ENCODE peak calls at places on chromosomes 16 and 17, in seven cellular contexts. One of them, this sample, is unnamed.

GRCh38 chr16:61998460-61998859 is 37.8 kb downstream of the CDH8 start:
- DNase-seq in pancreas: no peak
- DNase-seq in AG04449: no peak
- DNase-seq in tibial nerve: no peak
- DNase-seq in Calu3: no peak
- DNase-seq in tibial artery: no peak
- DNase-seq in neural crest cell: no peak
- DNase-seq in this sample: no peak

GRCh38 chr17:46733837-46734516 is 84.5 kb downstream of the WNT3 start:
- DNase-seq in AG04449: no peak
- DNase-seq in pancreas: no peak
- DNase-seq in tibial nerve: no peak
- DNase-seq in neural crest cell: no peak
- DNase-seq in tibial artery: no peak
- DNase-seq in Calu3: no peak
- DNase-seq in this sample: no peak

GRCh38 chr16:29820271-29820701 is at the start of gene MVP:
- DNase-seq in Calu3: peak
- DNase-seq in AG04449: no peak
- DNase-seq in tibial artery: peak
- DNase-seq in tibial nerve: peak
- DNase-seq in neural crest cell: no peak
- DNase-seq in pancreas: peak
- DNase-seq in this sample: peak

GRCh38 chr16:29784901-29785500 is 5.5 kb upstream of the KIF22 start:
- DNase-seq in neural crest cell: peak
- DNase-seq in pancreas: peak
- DNase-seq in tibial artery: peak
- DNase-seq in Calu3: peak
- DNase-seq in AG04449: no peak
- DNase-seq in tibial nerve: no peak
- DNase-seq in this sample: no peak

GRCh38 chr16:89122322-89122831 is 28.7 kb downstream of the ACSF3 start:
- DNase-seq in tibial artery: no peak
- DNase-seq in AG04449: no peak
- DNase-seq in tibial nerve: no peak
- DNase-seq in pancreas: no peak
- DNase-seq in neural crest cell: no peak
- DNase-seq in Calu3: no peak
- DNase-seq in this sample: no peak

GRCh38 chr16:17116595-17117322 is 354.0 kb downstream of the XYLT1 start:
- DNase-seq in pancreas: no peak
- DNase-seq in Calu3: no peak
- DNase-seq in tibial artery: no peak
- DNase-seq in tibial nerve: no peak
- DNase-seq in AG04449: no peak
- DNase-seq in neural crest cell: no peak
- DNase-seq in this sample: no peak

GRCh38 chr17:77285594-77286390 is 145.0 kb downstream of the SEC14L1 start:
- DNase-seq in pancreas: peak
- DNase-seq in AG04449: peak
- DNase-seq in tibial nerve: no peak
- DNase-seq in tibial artery: peak
- DNase-seq in neural crest cell: no peak
- DNase-seq in Calu3: peak
- DNase-seq in this sample: no peak

GRCh38 chr17:78390241-78391050 is 12.0 kb downstream of the PGS1 start:
- DNase-seq in tibial nerve: no peak
- DNase-seq in tibial artery: no peak
- DNase-seq in neural crest cell: no peak
- DNase-seq in AG04449: peak
- DNase-seq in pancreas: no peak
- DNase-seq in Calu3: no peak
- DNase-seq in this sample: no peak

GRCh38 chr17:21680366-21680765 is 12.0 kb upstream of the KCNJ18 start:
- DNase-seq in pancreas: no peak
- DNase-seq in neural crest cell: no peak
- DNase-seq in Calu3: no peak
- DNase-seq in tibial artery: peak
- DNase-seq in tibial nerve: no peak
- DNase-seq in AG04449: no peak
- DNase-seq in this sample: no peak

DNA sequence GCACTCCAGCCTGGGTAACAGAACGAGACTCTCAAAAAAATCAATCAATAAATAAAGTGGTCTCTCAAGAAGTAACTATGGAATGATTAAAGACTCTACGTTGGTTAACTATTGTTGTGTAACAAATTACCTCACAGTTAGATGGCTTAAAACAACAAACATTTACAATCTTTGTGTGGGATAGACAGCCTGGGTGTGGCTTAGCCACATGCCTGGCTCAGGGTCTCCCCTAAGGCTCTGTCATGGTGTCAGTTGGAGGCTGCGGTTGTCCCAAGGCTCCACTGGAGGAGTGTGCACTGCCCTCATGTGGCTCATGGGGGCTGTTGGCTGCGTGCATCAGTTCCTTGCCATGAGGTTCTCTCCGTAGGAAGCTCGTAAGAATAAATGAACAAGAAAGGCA is 294.5 kb downstream of the SNX29 start:
- DNase-seq in tibial artery: no peak
- DNase-seq in tibial nerve: no peak
- DNase-seq in AG04449: no peak
- DNase-seq in pancreas: peak
- DNase-seq in Calu3: peak
- DNase-seq in neural crest cell: peak
- DNase-seq in this sample: no peak
- TF ChIP-seq CTCF in tibial artery: no peak
- TF ChIP-seq CTCF in tibial nerve: no peak
- TF ChIP-seq CTCF in AG04449: peak
- TF ChIP-seq CTCF in pancreas: no peak
- TF ChIP-seq CTCF in Calu3: no peak
- TF ChIP-seq CTCF in neural crest cell: peak
- TF ChIP-seq CTCF in this sample: no peak

GRCh38 chr16:23015580-23015979 is 133.7 kb downstream of the USP31 start:
- DNase-seq in AG04449: no peak
- DNase-seq in neural crest cell: no peak
- DNase-seq in Calu3: no peak
- DNase-seq in tibial nerve: no peak
- DNase-seq in pancreas: no peak
- DNase-seq in tibial artery: no peak
- DNase-seq in this sample: no peak

GRCh38 chr16:23009075-23009474 is 140.2 kb downstream of the USP31 start:
- DNase-seq in tibial artery: no peak
- DNase-seq in neural crest cell: no peak
- DNase-seq in tibial nerve: no peak
- DNase-seq in Calu3: no peak
- DNase-seq in AG04449: no peak
- DNase-seq in pancreas: no peak
- DNase-seq in this sample: no peak

GRCh38 chr16:23016372-23016771 is 132.9 kb downstream of the USP31 start:
- DNase-seq in tibial artery: no peak
- DNase-seq in pancreas: peak
- DNase-seq in tibial nerve: no peak
- DNase-seq in neural crest cell: no peak
- DNase-seq in AG04449: no peak
- DNase-seq in Calu3: peak
- DNase-seq in this sample: no peak

GRCh38 chr16:23014592-23014991 is 134.7 kb downstream of the USP31 start:
- DNase-seq in Calu3: peak
- DNase-seq in neural crest cell: no peak
- DNase-seq in pancreas: no peak
- DNase-seq in tibial artery: no peak
- DNase-seq in AG04449: no peak
- DNase-seq in tibial nerve: no peak
- DNase-seq in this sample: no peak

GRCh38 chr16:23013484-23013883 is 135.8 kb downstream of the USP31 start:
- DNase-seq in tibial nerve: no peak
- DNase-seq in neural crest cell: no peak
- DNase-seq in tibial artery: no peak
- DNase-seq in AG04449: no peak
- DNase-seq in Calu3: peak
- DNase-seq in pancreas: no peak
- DNase-seq in this sample: no peak
- TF ChIP-seq CTCF in tibial nerve: no peak
- TF ChIP-seq CTCF in neural crest cell: peak
- TF ChIP-seq CTCF in tibial artery: no peak
- TF ChIP-seq CTCF in AG04449: no peak
- TF ChIP-seq CTCF in Calu3: no peak
- TF ChIP-seq CTCF in pancreas: no peak
- TF ChIP-seq CTCF in this sample: no peak

GRCh38 chr16:1538804-1539520 is 5.5 kb downstream of the TMEM204 start:
- DNase-seq in neural crest cell: no peak
- DNase-seq in pancreas: no peak
- DNase-seq in tibial artery: no peak
- DNase-seq in tibial nerve: no peak
- DNase-seq in Calu3: no peak
- DNase-seq in AG04449: no peak
- DNase-seq in this sample: no peak
- TF ChIP-seq CTCF in neural crest cell: no peak
- TF ChIP-seq CTCF in pancreas: no peak
- TF ChIP-seq CTCF in tibial artery: no peak
- TF ChIP-seq CTCF in tibial nerve: no peak
- TF ChIP-seq CTCF in Calu3: no peak
- TF ChIP-seq CTCF in AG04449: no peak
- TF ChIP-seq CTCF in this sample: no peak

GRCh38 chr16:75286996-75287395 is 35.6 kb upstream of the BCAR1 start:
- DNase-seq in neural crest cell: no peak
- DNase-seq in pancreas: no peak
- DNase-seq in tibial nerve: no peak
- DNase-seq in tibial artery: no peak
- DNase-seq in AG04449: no peak
- DNase-seq in Calu3: no peak
- DNase-seq in this sample: no peak

GRCh38 chr16:75289189-75289588 is 37.8 kb upstream of the BCAR1 start:
- DNase-seq in AG04449: no peak
- DNase-seq in pancreas: no peak
- DNase-seq in Calu3: no peak
- DNase-seq in tibial nerve: no peak
- DNase-seq in tibial artery: no peak
- DNase-seq in neural crest cell: no peak
- DNase-seq in this sample: no peak

GRCh38 chr16:75287708-75288107 is 36.3 kb upstream of the BCAR1 start:
- DNase-seq in neural crest cell: no peak
- DNase-seq in pancreas: no peak
- DNase-seq in tibial nerve: no peak
- DNase-seq in AG04449: no peak
- DNase-seq in Calu3: no peak
- DNase-seq in tibial artery: no peak
- DNase-seq in this sample: no peak

GRCh38 chr16:75288181-75288580 is 36.8 kb upstream of the BCAR1 start:
- DNase-seq in AG04449: no peak
- DNase-seq in Calu3: no peak
- DNase-seq in pancreas: no peak
- DNase-seq in tibial artery: no peak
- DNase-seq in neural crest cell: no peak
- DNase-seq in tibial nerve: no peak
- DNase-seq in this sample: no peak

GRCh38 chr16:75288596-75289120 is 37.2 kb upstream of the BCAR1 start:
- DNase-seq in Calu3: no peak
- DNase-seq in pancreas: no peak
- DNase-seq in neural crest cell: no peak
- DNase-seq in tibial artery: no peak
- DNase-seq in tibial nerve: no peak
- DNase-seq in AG04449: no peak
- DNase-seq in this sample: no peak
- TF ChIP-seq CTCF in Calu3: no peak
- TF ChIP-seq CTCF in pancreas: no peak
- TF ChIP-seq CTCF in neural crest cell: no peak
- TF ChIP-seq CTCF in tibial artery: no peak
- TF ChIP-seq CTCF in tibial nerve: no peak
- TF ChIP-seq CTCF in AG04449: no peak
- TF ChIP-seq CTCF in this sample: no peak

DNA sequence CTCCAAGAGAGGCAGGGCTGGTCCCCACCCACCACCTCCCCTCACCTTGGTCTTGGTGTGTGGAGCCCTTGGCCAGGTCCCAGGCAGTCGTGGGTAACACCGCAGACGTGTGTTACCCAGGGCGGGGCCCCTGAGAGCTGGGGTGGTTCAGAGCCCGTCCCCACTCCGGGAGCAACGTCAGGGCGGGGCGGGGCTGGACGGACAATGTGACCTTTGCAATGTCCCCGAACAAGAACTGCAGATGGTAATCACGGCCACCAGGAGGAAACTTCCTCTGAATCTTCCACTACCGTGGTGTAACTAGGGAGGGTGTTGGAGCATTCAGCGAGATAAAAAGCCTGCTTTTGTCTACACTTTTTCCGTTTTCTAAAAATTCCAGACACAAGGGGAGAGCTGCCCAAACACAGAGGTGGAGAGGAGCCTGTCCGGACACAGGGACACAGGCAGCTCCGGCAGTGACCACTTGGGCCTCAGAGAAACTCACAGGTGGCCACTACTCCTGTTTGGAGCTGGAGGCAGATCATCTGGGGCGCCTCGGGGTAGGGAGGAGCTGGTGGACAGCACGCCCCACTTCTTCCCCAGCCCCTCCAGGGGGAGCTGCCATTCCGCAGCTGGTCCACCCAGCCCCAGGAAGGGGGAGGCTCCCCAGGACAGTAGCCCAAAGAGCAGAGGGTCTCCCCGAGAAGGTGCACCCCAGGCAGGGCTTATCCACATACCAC is 14.2 kb upstream of the SLC38A10 start:
- DNase-seq in pancreas: peak
- DNase-seq in neural crest cell: peak
- DNase-seq in AG04449: no peak
- DNase-seq in Calu3: peak
- DNase-seq in tibial nerve: peak
- DNase-seq in tibial artery: peak
- DNase-seq in this sample: no peak
- TF ChIP-seq CTCF in pancreas: peak
- TF ChIP-seq CTCF in neural crest cell: peak
- TF ChIP-seq CTCF in AG04449: peak
- TF ChIP-seq CTCF in Calu3: peak
- TF ChIP-seq CTCF in tibial nerve: peak
- TF ChIP-seq CTCF in tibial artery: peak
- TF ChIP-seq CTCF in this sample: peak

DNA sequence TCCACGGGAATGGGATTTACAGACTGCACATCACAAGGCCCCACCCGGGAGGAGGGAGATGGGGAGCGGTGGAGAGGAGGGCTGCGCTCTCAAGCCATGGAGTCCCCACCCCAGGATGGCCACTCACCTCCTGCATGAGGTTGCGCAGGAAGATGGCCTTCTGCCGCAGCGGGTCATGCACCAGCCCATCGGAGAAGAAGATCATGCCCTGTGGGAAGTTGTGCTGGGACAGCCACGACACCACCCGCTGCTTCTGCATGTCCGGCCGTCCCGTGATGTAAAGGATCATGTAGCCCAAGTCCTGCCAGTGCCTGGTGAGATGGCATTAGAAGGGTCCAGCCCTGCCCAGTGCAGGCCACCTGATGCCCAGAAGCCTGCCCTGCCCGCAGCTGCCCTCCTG is 17.0 kb downstream of the PIMREG start:
- DNase-seq in pancreas: no peak
- DNase-seq in tibial artery: no peak
- DNase-seq in Calu3: no peak
- DNase-seq in tibial nerve: no peak
- DNase-seq in neural crest cell: no peak
- DNase-seq in AG04449: no peak
- DNase-seq in this sample: no peak
- TF ChIP-seq CTCF in pancreas: no peak
- TF ChIP-seq CTCF in tibial artery: no peak
- TF ChIP-seq CTCF in Calu3: no peak
- TF ChIP-seq CTCF in tibial nerve: no peak
- TF ChIP-seq CTCF in neural crest cell: no peak
- TF ChIP-seq CTCF in AG04449: no peak
- TF ChIP-seq CTCF in this sample: no peak